ENCODE peak calls at places on chromosome 10, in seven cellular contexts. F, J, A, K, U, L and M are unnamed samples.
A peak's percentile ranks its signal among the peaks of the same experiment; 100 is the strongest.

GRCh38 chr10:106707657-106708056 is 456.8 kb downstream of the SORCS1 start:
- DNase-seq in F (no peak), J (no peak), A (peak; percentile 70), K (no peak), U (no peak), L (no peak), M (no peak)

GRCh38 chr10:51422311-51423120 is 276.9 kb downstream of the CSTF2T start:
- DNase-seq in F (peak; percentile 12), J (no peak), A (peak; percentile 63), K (peak; percentile 47), U (peak; percentile 31), L (peak; percentile 13), M (peak; percentile 75)

GRCh38 chr10:598415-599170 is 90.9 kb downstream of the DIP2C start:
- DNase-seq in F (no peak), J (no peak), A (peak; percentile 95), K (no peak), U (no peak), L (no peak), M (no peak)

GRCh38 chr10:88159127-88159829 is 295.9 kb downstream of the PTEN start:
- DNase-seq in F (no peak), J (no peak), A (no peak), K (no peak), U (no peak), L (no peak), M (no peak)

GRCh38 chr10:28913850-28914249 is 236.5 kb downstream of the BAMBI start:
- DNase-seq in F (no peak), J (no peak), A (no peak), K (no peak), U (no peak), L (no peak), M (peak; percentile 11)

GRCh38 chr10:52443419-52444388 is 129.6 kb downstream of the DKK1 start:
- DNase-seq in F (no peak), J (no peak), A (no peak), K (no peak), U (no peak), L (peak; percentile 43), M (no peak)

GRCh38 chr10:132742837-132743194 is 43.1 kb downstream of the NKX6-2 start:
- DNase-seq in F (no peak), J (no peak), A (no peak), K (no peak), U (no peak), L (no peak), M (no peak)

GRCh38 chr10:43861966-43862751 is 213.5 kb upstream of the ZNF32 start:
- DNase-seq in F (no peak), J (no peak), A (no peak), K (no peak), U (no peak), L (no peak), M (no peak)

GRCh38 chr10:100021322-100021721 is 11.6 kb upstream of the DNMBP start:
- DNase-seq in F (no peak), J (no peak), A (no peak), K (no peak), U (no peak), L (no peak), M (no peak)

GRCh38 chr10:88755753-88756152 is 4.1 kb upstream of the LIPN start:
- DNase-seq in F (no peak), J (no peak), A (no peak), K (no peak), U (no peak), L (no peak), M (no peak)

GRCh38 chr10:124069341-124069740 is 24.1 kb downstream of the CHST15 start:
- DNase-seq in F (no peak), J (no peak), A (no peak), K (no peak), U (no peak), L (no peak), M (no peak)

GRCh38 chr10:94137747-94138146 is 144.0 kb downstream of the PLCE1 start:
- DNase-seq in F (no peak), J (no peak), A (no peak), K (no peak), U (no peak), L (no peak), M (no peak)

GRCh38 chr10:94133239-94133638 is 139.5 kb downstream of the PLCE1 start:
- DNase-seq in F (peak; percentile 70), J (no peak), A (no peak), K (no peak), U (peak; percentile 81), L (no peak), M (peak; percentile 47)

GRCh38 chr10:94129393-94130130 is 135.8 kb downstream of the PLCE1 start:
- DNase-seq in F (no peak), J (no peak), A (no peak), K (no peak), U (no peak), L (peak; percentile 33), M (no peak)

DNA sequence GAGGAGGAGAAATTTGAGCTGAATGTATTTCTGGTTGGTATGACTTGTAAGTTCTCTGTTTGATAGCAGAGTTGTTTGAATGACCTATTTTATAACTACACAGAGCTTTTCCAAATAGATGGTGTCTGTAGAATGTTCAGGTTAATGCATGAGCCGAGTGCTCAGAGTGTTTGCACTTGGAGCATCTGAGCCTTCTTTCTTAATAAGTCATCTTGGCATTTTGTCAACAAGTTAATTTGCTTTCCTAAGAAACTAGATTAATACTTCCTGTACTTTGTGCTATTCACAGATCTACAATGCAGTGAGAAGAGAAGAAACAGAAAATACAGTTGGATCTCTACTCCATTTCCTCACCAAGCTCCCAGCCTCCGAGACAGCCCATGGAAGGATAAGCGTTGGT is 138.2 kb downstream of the PLCE1 start:
- DNase-seq in F (no peak), J (no peak), A (no peak), K (no peak), U (no peak), L (no peak), M (no peak)
- H3K27ac ChIP-seq in F (no peak overlapping the region), J (no peak overlapping the region), A (no peak overlapping the region), K (no peak overlapping the region), U (peak overlapping the region; percentile 31), L (peak overlapping the region; percentile 45), M (no peak overlapping the region)

GRCh38 chr10:79246209-79246581 is 101.1 kb upstream of the PPIF start:
- DNase-seq in F (no peak), J (peak; percentile 88), A (no peak), K (no peak), U (peak; percentile 80), L (no peak), M (peak; percentile 70)
- H3K4me1 ChIP-seq in F (peaks cover 82% of the 10 kb centered on the region), J (peaks cover 92% of the 10 kb centered on the region), A (peaks cover 13% of the 10 kb centered on the region), K (peaks cover 87% of the 10 kb centered on the region), U (peaks cover 95% of the 10 kb centered on the region), L (peaks cover 2% of the 10 kb centered on the region), M (peaks cover 67% of the 10 kb centered on the region)

DNA sequence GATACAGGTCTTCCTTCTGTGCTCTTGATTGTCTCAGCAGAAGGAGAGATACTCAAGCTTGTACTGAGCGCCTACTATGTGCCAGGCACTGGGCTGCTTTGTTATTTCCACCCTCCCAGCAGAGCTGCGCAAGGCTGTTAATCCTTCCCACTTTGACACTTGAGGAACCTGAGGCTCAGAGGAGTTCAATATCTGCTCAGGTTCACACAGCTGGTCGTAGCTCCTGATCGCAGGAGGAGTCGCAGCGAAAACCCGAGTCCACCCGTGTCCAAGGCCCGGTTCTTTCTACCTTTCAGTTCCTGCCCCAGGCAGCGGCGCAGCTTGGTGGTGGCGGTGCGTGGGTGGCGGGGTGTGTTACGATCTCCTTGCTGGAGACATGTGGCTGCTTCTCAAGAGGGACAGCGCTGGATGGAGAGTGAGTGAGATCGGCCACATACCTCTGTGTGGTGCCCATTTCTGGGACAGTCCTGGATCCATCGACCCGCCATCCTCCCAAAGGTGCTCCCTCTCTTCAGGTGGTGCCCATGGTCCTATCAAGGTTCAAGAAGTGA is 26.5 kb upstream of the SAMD8 start:
- DNase-seq in F (no peak), J (no peak), A (no peak), K (no peak), U (no peak), L (no peak), M (no peak)
- H3K27ac ChIP-seq in F (no peak overlapping the region), J (no peak overlapping the region), A (no peak overlapping the region), K (no peak overlapping the region), U (no peak overlapping the region), L (no peak overlapping the region), M (no peak overlapping the region)

GRCh38 chr10:117543999-117544728 is 1.6 kb downstream of the EMX2 start:
- DNase-seq in F (no peak), J (peak; percentile 69), A (peak; percentile 53), K (no peak), U (no peak), L (no peak), M (no peak)
- H3K4me1 ChIP-seq in F (peaks cover 26% of the 10 kb centered on the region), J (peaks cover 70% of the 10 kb centered on the region), A (peaks cover 5% of the 10 kb centered on the region), K (peaks cover 29% of the 10 kb centered on the region), U (peaks cover 44% of the 10 kb centered on the region), L (peaks cover 13% of the 10 kb centered on the region), M (peaks cover 53% of the 10 kb centered on the region)

DNA sequence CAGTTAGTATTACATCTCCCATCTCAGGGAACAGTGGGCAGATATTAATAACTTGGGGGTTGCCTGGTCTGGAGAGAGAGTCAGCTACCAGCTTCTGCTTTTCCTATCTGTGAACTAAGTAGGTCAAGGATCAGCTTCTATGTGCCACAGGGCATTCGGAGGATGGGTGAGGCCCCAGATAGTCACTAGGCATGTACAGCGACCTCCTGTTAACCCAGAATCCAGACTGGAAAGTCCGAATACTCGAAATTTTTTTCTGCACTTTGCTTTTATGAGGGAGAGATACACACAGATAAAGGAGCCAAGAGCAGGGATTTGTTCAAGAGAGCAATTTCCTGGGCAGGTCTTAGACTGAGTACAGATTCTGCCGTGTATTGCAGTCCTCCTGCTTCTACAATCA is 54.1 kb downstream of the EMX2 start:
- DNase-seq in F (no peak), J (no peak), A (no peak), K (no peak), U (no peak), L (no peak), M (no peak)
- H3K27ac ChIP-seq in F (no peak overlapping the region), J (no peak overlapping the region), A (no peak overlapping the region), K (no peak overlapping the region), U (no peak overlapping the region), L (no peak overlapping the region), M (no peak overlapping the region)

GRCh38 chr10:14879055-14879800 is 562 bp downstream of the SUV39H2 start:
- DNase-seq in F (peak; percentile 2), J (no peak), A (peak; percentile 79), K (peak; percentile 52), U (peak; percentile 34), L (peak; percentile 33), M (peak; percentile 32)

GRCh38 chr10:14879801-14880193 is 1.1 kb downstream of the SUV39H2 start:
- DNase-seq in F (no peak), J (no peak), A (no peak), K (no peak), U (no peak), L (peak; percentile 13), M (no peak)

GRCh38 chr10:14876764-14877163 is 1.9 kb upstream of the SUV39H2 start:
- DNase-seq in F (peak; percentile 33), J (no peak), A (no peak), K (no peak), U (no peak), L (no peak), M (no peak)

GRCh38 chr10:14880201-14880600 is 1.5 kb downstream of the SUV39H2 start:
- DNase-seq in F (no peak), J (no peak), A (peak; percentile 48), K (no peak), U (no peak), L (no peak), M (no peak)

GRCh38 chr10:14878266-14879054 is at the start of gene SUV39H2:
- DNase-seq in F (peak; percentile 89), J (peak; percentile 96), A (peak; percentile 97), K (peak; percentile 96), U (peak; percentile 95), L (peak; percentile 96), M (peak; percentile 96)
- H3K4me1 ChIP-seq in F (peaks cover 34% of the 10 kb centered on the region), J (peaks cover 32% of the 10 kb centered on the region), A (no peaks in the 10 kb centered on the region), K (peaks cover 22% of the 10 kb centered on the region), U (peaks cover 50% of the 10 kb centered on the region), L (peaks cover 31% of the 10 kb centered on the region), M (peaks cover 31% of the 10 kb centered on the region)

GRCh38 chr10:113177163-113177935 is 227.3 kb downstream of the TCF7L2 start:
- DNase-seq in F (no peak), J (no peak), A (no peak), K (no peak), U (peak; percentile 50), L (no peak), M (no peak)
- H3K27ac ChIP-seq in F (no peak overlapping the region), J (no peak overlapping the region), A (no peak overlapping the region), K (no peak overlapping the region), U (peak overlapping the region; percentile 70), L (no peak overlapping the region), M (no peak overlapping the region)